ENCODE peak calls at places on chromosomes 16 and 17, in eight cellular contexts. F, Q, T, K, S, E, O and U are unnamed samples.
A peak's percentile ranks its signal among the peaks of the same experiment; 100 is the strongest.

GRCh38 chr16:3187798-3188674 is at the start of gene OR1F1:
- DNase-seq in F (no peak), Q (peak; percentile 62), T (no peak), K (no peak), S (peak; percentile 65), E (no peak), O (no peak), U (peak; percentile 84)

GRCh38 chr17:17166446-17166845 is 39.7 kb downstream of the PLD6 start:
- DNase-seq in F (no peak), Q (no peak), T (no peak), K (no peak), S (no peak), E (no peak), O (no peak), U (no peak)

GRCh38 chr16:57279780-57280638 is 4.5 kb downstream of the PLLP start:
- DNase-seq in F (no peak), Q (no peak), T (no peak), K (no peak), S (no peak), E (peak; percentile 54), O (no peak), U (no peak)

GRCh38 chr17:76351526-76352071 is 2.1 kb downstream of the PRPSAP1 start:
- DNase-seq in F (no peak), Q (no peak), T (no peak), K (no peak), S (no peak), E (no peak), O (no peak), U (no peak)

GRCh38 chr17:59803377-59803757 is 89.4 kb downstream of the TUBD1 start:
- DNase-seq in F (no peak), Q (no peak), T (no peak), K (no peak), S (no peak), E (no peak), O (no peak), U (no peak)

GRCh38 chr17:10069301-10069700 is 129.1 kb downstream of the GAS7 start:
- DNase-seq in F (no peak), Q (peak; percentile 27), T (no peak), K (no peak), S (no peak), E (no peak), O (no peak), U (no peak)

GRCh38 chr16:55663770-55664677 is 8.2 kb downstream of the SLC6A2 start:
- DNase-seq in F (no peak), Q (no peak), T (no peak), K (no peak), S (no peak), E (no peak), O (no peak), U (no peak)

GRCh38 chr17:2814499-2815341 is 18.5 kb downstream of the RAP1GAP2 start:
- DNase-seq in F (no peak), Q (no peak), T (no peak), K (no peak), S (no peak), E (peak; percentile 44), O (no peak), U (no peak)

GRCh38 chr17:68054296-68054900 is 18.9 kb downstream of the KPNA2 start:
- DNase-seq in F (no peak), Q (peak; percentile 90), T (no peak), K (peak; percentile 32), S (no peak), E (no peak), O (no peak), U (peak; percentile 52)

GRCh38 chr16:57999366-57999970 is 1.0 kb downstream of the ZNF319 start:
- DNase-seq in F (no peak), Q (no peak), T (no peak), K (no peak), S (peak; percentile 36), E (no peak), O (no peak), U (peak; percentile 54)

GRCh38 chr17:68385490-68386215 is 71.6 kb downstream of the WIPI1 start:
- DNase-seq in F (no peak), Q (no peak), T (no peak), K (no peak), S (no peak), E (no peak), O (no peak), U (no peak)

GRCh38 chr17:7046127-7046724 is 2.3 kb upstream of the SLC16A11 start:
- DNase-seq in F (peak; percentile 36), Q (no peak), T (no peak), K (peak; percentile 96), S (peak; percentile 54), E (peak; percentile 95), O (no peak), U (peak; percentile 39)

GRCh38 chr16:3553138-3553923 is 23.9 kb downstream of the NLRC3 start:
- DNase-seq in F (no peak), Q (no peak), T (no peak), K (no peak), S (peak; percentile 44), E (no peak), O (no peak), U (peak; percentile 12)

GRCh38 chr17:32831223-32831622 is 45.7 kb downstream of the MYO1D start:
- DNase-seq in F (no peak), Q (no peak), T (no peak), K (no peak), S (no peak), E (no peak), O (no peak), U (no peak)

GRCh38 chr17:81551458-81552243 is 502 bp downstream of the FAAP100 start:
- DNase-seq in F (no peak), Q (no peak), T (no peak), K (no peak), S (peak; percentile 49), E (peak; percentile 58), O (peak; percentile 27), U (peak; percentile 75)

GRCh38 chr16:55711959-55712876 is 56.4 kb downstream of the SLC6A2 start:
- DNase-seq in F (peak; percentile 71), Q (peak; percentile 64), T (no peak), K (peak; percentile 66), S (peak; percentile 88), E (peak; percentile 49), O (peak; percentile 54), U (peak; percentile 76)

GRCh38 chr17:29622337-29623282 is at the start of gene CORO6:
- DNase-seq in F (no peak), Q (peak; percentile 37), T (no peak), K (peak; percentile 60), S (peak; percentile 92), E (peak; percentile 68), O (peak; percentile 76), U (no peak)

DNA sequence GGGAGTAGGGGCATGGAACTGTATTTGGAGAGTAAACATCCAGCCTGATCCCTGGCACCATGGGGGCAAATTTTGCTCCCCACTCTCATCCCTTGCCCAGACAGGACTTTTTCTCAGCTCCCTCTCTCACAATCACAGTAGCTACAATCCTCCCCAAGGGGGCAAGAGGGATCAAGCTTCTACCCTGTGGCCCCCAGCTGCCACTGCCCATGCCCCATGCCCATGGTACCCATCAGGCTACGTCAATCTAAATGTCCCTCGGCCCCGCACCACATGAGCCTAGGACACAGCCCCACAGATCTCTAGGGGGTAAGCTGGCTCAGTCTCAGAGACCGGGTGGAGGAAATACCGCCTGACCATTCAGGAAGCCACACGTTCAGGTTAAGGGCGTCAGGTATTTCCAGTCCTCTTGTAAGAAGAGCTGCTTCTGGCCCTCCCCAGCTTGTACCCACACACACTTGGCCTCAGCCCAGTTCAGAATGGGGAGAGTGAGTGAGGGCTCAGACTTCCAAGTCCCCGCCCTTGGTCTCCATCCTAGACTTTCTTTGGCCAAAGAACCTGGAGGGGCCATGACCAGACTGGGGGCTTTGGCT is 1.8 kb downstream of the CACNB1 start:
- DNase-seq in F (no peak), Q (peak; percentile 49), T (no peak), K (no peak), S (no peak), E (no peak), O (no peak), U (no peak)
- H3K4me3 ChIP-seq in F (peak overlapping the region; percentile 83), Q (peak overlapping the region; percentile 81), T (peak overlapping the region; percentile 90), K (no peak overlapping the region), S (peak overlapping the region; percentile 63), E (no peak overlapping the region), O (no peak overlapping the region), U (peak overlapping the region; percentile 79)

GRCh38 chr17:78852709-78853111 is 12.1 kb upstream of the USP36 start:
- DNase-seq in F (no peak), Q (no peak), T (no peak), K (peak; percentile 35), S (no peak), E (no peak), O (no peak), U (no peak)
- TF ChIP-seq CTCF in F (no peak), Q (no peak), T (no peak), K (no peak), S (peak; percentile 31), E (no peak), O (no peak), U (no peak)

DNA sequence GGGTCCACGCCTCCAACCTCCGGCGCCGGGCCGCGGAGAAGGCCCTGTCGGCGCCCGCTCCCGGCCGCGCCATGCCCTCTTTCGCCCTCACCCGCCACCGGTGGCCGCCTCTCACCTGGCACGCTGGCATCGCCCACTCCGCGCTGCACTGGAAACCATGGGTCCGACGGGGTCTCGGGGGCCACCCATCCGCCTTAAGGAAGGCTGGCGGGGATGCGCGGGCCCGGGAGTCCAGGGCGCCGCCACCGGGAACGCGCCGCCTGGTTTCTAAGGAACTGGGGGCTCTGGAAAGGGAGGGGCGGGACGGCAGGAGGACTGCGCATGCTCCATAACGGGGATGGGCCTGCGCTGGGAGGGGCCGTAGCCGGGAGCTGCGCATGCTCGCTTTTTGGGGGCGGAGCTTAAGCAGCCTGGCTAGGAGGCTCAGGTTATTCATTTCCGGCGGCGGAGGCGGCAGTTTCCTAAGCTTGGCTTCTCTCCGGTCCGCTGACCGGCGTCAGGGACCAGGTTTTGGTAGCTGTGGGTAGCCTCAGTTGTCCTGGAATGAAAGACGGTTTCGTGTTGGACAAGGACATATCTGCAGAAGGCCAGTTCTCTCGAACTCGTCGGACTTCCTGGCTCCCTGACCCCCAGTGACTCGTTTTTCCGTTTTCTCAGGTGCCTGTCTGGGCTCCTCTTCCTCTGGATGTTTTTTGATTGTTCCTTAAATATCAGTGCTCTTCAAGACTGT is at the start of gene GFOD2:
- DNase-seq in F (peak; percentile 92), Q (peak; percentile 93), T (peak; percentile 78), K (peak; percentile 97), S (peak; percentile 98), E (peak; percentile 98), O (peak; percentile 99), U (peak; percentile 90)
- H3K4me3 ChIP-seq in F (peak within 1 kb of the TSS; percentile 96), Q (peak within 1 kb of the TSS; percentile 88), T (peak within 1 kb of the TSS; percentile 87), K (peak within 1 kb of the TSS; percentile 83), S (peak within 1 kb of the TSS; percentile 79), E (peak within 1 kb of the TSS; percentile 94), O (peak within 1 kb of the TSS; percentile 93), U (peak within 1 kb of the TSS; percentile 77)

DNA sequence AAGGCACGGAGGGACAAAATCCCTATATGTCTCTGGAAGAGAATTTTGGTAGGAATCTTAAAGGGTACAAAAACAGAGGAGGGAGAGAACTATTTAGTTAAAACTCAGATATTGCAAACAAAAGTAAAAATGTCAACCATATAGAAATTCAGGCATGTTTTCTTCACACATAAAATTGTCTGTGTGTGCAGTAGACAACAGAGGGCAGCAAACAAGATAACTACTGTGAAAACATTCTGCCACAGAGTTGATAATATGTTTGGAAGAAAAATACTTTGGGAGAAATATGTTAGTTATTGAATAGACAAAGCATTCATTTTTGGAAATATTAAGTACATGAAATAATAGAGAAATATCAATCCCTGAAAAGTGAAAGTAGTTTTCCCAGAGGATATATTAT is 56.2 kb downstream of the SNX11 start:
- DNase-seq in F (no peak), Q (no peak), T (no peak), K (no peak), S (no peak), E (no peak), O (no peak), U (no peak)
- TF ChIP-seq CTCF in F (no peak), Q (no peak), T (no peak), K (no peak), S (peak; percentile 6), E (no peak), O (no peak), U (peak; percentile 8)